ENCODE peak calls at places on chromosomes 4 and X, in nine cellular contexts. Y, G, Z, Q, W, C, P, K and L are unnamed samples.

GRCh38 chr4:166259081-166259480 is 386.0 kb downstream of the TLL1 start:
- DNase-seq in Y (no peak), G (no peak), Z (no peak), Q (no peak), W (no peak), C (no peak), P (no peak), K (no peak), L (no peak)

GRCh38 chr4:179989975-179990374 is 2253.2 kb upstream of the TENM3 start:
- DNase-seq in Y (no peak), G (no peak), Z (no peak), Q (no peak), W (no peak), C (no peak), P (no peak), K (no peak), L (no peak)

GRCh38 chr4:157664726-157665125 is 444.2 kb downstream of the GRIA2 start:
- DNase-seq in Y (no peak), G (no peak), Z (no peak), Q (no peak), W (no peak), C (no peak), P (no peak), K (peak; percentile 24), L (no peak)

GRCh38 chr4:147090486-147090885 is 144.8 kb upstream of the TTC29 start:
- DNase-seq in Y (no peak), G (no peak), Z (no peak), Q (no peak), W (no peak), C (no peak), P (no peak), K (no peak), L (no peak)

GRCh38 chr4:529563-529962 is 30.6 kb downstream of the PIGG start:
- DNase-seq in Y (no peak), G (no peak), Z (no peak), Q (no peak), W (no peak), C (no peak), P (no peak), K (no peak), L (no peak)

GRCh38 chrX:116395752-116396151 is 40.7 kb upstream of the SLC6A14 start:
- DNase-seq in Y (no peak), G (no peak), Z (no peak), Q (no peak), W (no peak), C (no peak), P (no peak), K (no peak), L (no peak)

GRCh38 chr4:113760852-113761681 is 471 bp downstream of the CAMK2D start:
- DNase-seq in Y (peak; percentile 76), G (no peak), Z (peak; percentile 31), Q (peak; percentile 80), W (peak; percentile 20), C (peak; percentile 67), P (no peak), K (peak; percentile 66), L (peak; percentile 33)

GRCh38 chrX:40514376-40514775 is 66.4 kb upstream of the ATP6AP2 start:
- DNase-seq in Y (peak; percentile 50), G (no peak), Z (no peak), Q (no peak), W (no peak), C (peak; percentile 57), P (no peak), K (no peak), L (no peak)

GRCh38 chrX:30637874-30638793 is 15.1 kb upstream of the GK start:
- DNase-seq in Y (no peak), G (no peak), Z (no peak), Q (no peak), W (no peak), C (no peak), P (no peak), K (no peak), L (no peak)

GRCh38 chr4:144495944-144496343 is 150.0 kb upstream of the HHIP start:
- DNase-seq in Y (no peak), G (no peak), Z (no peak), Q (no peak), W (no peak), C (no peak), P (no peak), K (no peak), L (no peak)

GRCh38 chrX:11336201-11336600 is 43.0 kb downstream of the AMELX start:
- DNase-seq in Y (no peak), G (no peak), Z (no peak), Q (no peak), W (no peak), C (no peak), P (no peak), K (no peak), L (no peak)

GRCh38 chr4:7938513-7939376 is 916 bp downstream of the AFAP1 start:
- DNase-seq in Y (peak; percentile 32), G (no peak), Z (no peak), Q (peak; percentile 17), W (peak; percentile 11), C (no peak), P (no peak), K (peak; percentile 52), L (no peak)

GRCh38 chr4:170248576-170248975 is 158.8 kb upstream of the AADAT start:
- DNase-seq in Y (peak; percentile 30), G (no peak), Z (no peak), Q (no peak), W (no peak), C (no peak), P (no peak), K (no peak), L (no peak)

GRCh38 chr4:8144359-8144758 is 14.3 kb downstream of the ABLIM2 start:
- DNase-seq in Y (no peak), G (peak; percentile 3), Z (no peak), Q (no peak), W (no peak), C (no peak), P (no peak), K (no peak), L (no peak)

GRCh38 chr4:89639395-89639794 is 197.6 kb downstream of the SNCA start:
- DNase-seq in Y (no peak), G (no peak), Z (no peak), Q (no peak), W (no peak), C (no peak), P (no peak), K (no peak), L (no peak)

GRCh38 chr4:110617095-110617494 is 5.8 kb downstream of the PITX2 start:
- DNase-seq in Y (peak; percentile 34), G (no peak), Z (no peak), Q (no peak), W (no peak), C (no peak), P (no peak), K (no peak), L (no peak)

GRCh38 chr4:7769308-7769841 is 170.3 kb downstream of the AFAP1 start:
- DNase-seq in Y (no peak), G (no peak), Z (no peak), Q (no peak), W (no peak), C (no peak), P (no peak), K (no peak), L (no peak)

GRCh38 chr4:16627999-16628398 is 270.4 kb downstream of the LDB2 start:
- DNase-seq in Y (peak; percentile 94), G (no peak), Z (no peak), Q (no peak), W (no peak), C (no peak), P (no peak), K (peak; percentile 78), L (no peak)

GRCh38 chr4:79288185-79288584 is 37.7 kb downstream of the NAA11 start:
- DNase-seq in Y (no peak), G (no peak), Z (no peak), Q (no peak), W (no peak), C (no peak), P (no peak), K (no peak), L (no peak)

GRCh38 chr4:113083346-113083745 is 33.9 kb downstream of the ANK2 start:
- DNase-seq in Y (no peak), G (no peak), Z (peak; percentile 64), Q (no peak), W (no peak), C (no peak), P (no peak), K (no peak), L (no peak)

GRCh38 chr4:61837395-61837794 is 637.3 kb downstream of the ADGRL3 start:
- DNase-seq in Y (no peak), G (no peak), Z (no peak), Q (no peak), W (no peak), C (no peak), P (no peak), K (no peak), L (no peak)

GRCh38 chr4:38170800-38171199 is 210.6 kb downstream of the PTTG2 start:
- DNase-seq in Y (no peak), G (no peak), Z (no peak), Q (no peak), W (no peak), C (no peak), P (no peak), K (no peak), L (no peak)